ENCODE peak calls at places on chromosomes 11 and 22, in five cellular contexts. P is MV-4-11; S is ELR; M is stimulated activated CD8-positive, alpha-beta memory T cell treated with anti-CD3 and anti-CD28 coated beads, Interleukin-4, amount 100 ng/mL, for 4 hours; K is psoas muscle. W is an unnamed sample.

GRCh38 chr22:29912605-29913398 is 29.8 kb downstream of the MTMR3 start:
- DNase-seq in P (no peak), S (peak; percentile 33), M (no peak), K (no peak), W (no peak)

GRCh38 chr11:122872046-122872445 is 10.5 kb upstream of the JHY start:
- DNase-seq in P (no peak), S (no peak), M (no peak), K (no peak), W (no peak)

GRCh38 chr22:47775686-47776085 is 1013.2 kb downstream of the TBC1D22A start:
- DNase-seq in P (no peak), S (no peak), M (no peak), K (no peak), W (no peak)

GRCh38 chr11:2300936-2301630 is 635 bp downstream of the C11orf21 start:
- DNase-seq in P (peak; percentile 37), S (no peak), M (no peak), K (peak; percentile 44), W (no peak)

GRCh38 chr11:6693342-6694228 is 10.4 kb upstream of the MRPL17 start:
- DNase-seq in P (peak; percentile 44), S (peak; percentile 94), M (peak; percentile 19), K (no peak), W (no peak)

GRCh38 chr11:111428113-111428876 is 49.2 kb upstream of the POU2AF1 start:
- DNase-seq in P (no peak), S (no peak), M (no peak), K (no peak), W (peak; percentile 40)

GRCh38 chr22:35099883-35100282 is 33.9 kb downstream of the ISX start:
- DNase-seq in P (no peak), S (no peak), M (no peak), K (no peak), W (no peak)

GRCh38 chr22:20926243-20926642 is 9.0 kb downstream of the CRKL start:
- DNase-seq in P (peak; percentile 25), S (no peak), M (no peak), K (no peak), W (no peak)

GRCh38 chr11:4551346-4551979 is 6.5 kb downstream of the OR52M1 start:
- DNase-seq in P (peak; percentile 25), S (peak; percentile 22), M (no peak), K (no peak), W (no peak)

GRCh38 chr11:2588809-2589537 is 110.8 kb downstream of the KCNQ1OT1 start:
- DNase-seq in P (no peak), S (no peak), M (no peak), K (peak; percentile 42), W (no peak)